ENCODE peak calls at places on chromosomes 11 and 22, in five cellular contexts. P is pons; T is HuH-7; K is aorta; F is stimulated activated CD8-positive, alpha-beta memory T cell treated with anti-CD3 and anti-CD28 coated beads, Interleukin-15, amount 100 ng/mL, for 48 hours. G is an unnamed sample.

GRCh38 chr22:39173787-39174497 is 21.5 kb upstream of the CBX7 start:
- DNase-seq in P (no peak), T (no peak), K (no peak), F (no peak), G (no peak)

GRCh38 chr11:119479685-119480275 is 56.8 kb upstream of the THY1 start:
- DNase-seq in P (no peak), T (peak; percentile 62), K (no peak), F (no peak), G (no peak)

GRCh38 chr11:39177678-39178077 is 2281.8 kb downstream of the LRRC4C start:
- DNase-seq in P (no peak), T (no peak), K (no peak), F (no peak), G (no peak)

GRCh38 chr11:17601206-17602075 is 54.4 kb downstream of the OTOG start:
- DNase-seq in P (no peak), T (no peak), K (peak; percentile 71), F (no peak), G (no peak)

GRCh38 chr11:43567396-43567975 is 113.1 kb upstream of the HSD17B12 start:
- DNase-seq in P (peak; percentile 58), T (peak; percentile 60), K (no peak), F (no peak), G (no peak)

GRCh38 chr11:103842795-103843194 is 193.6 kb upstream of the DDI1 start:
- DNase-seq in P (no peak), T (no peak), K (no peak), F (no peak), G (no peak)

GRCh38 chr11:47269829-47270305 is at the start of gene MADD:
- DNase-seq in P (peak; percentile 71), T (peak; percentile 88), K (peak; percentile 96), F (peak; percentile 90), G (peak; percentile 83)

GRCh38 chr11:101202614-101203013 is 73.0 kb upstream of the PGR start:
- DNase-seq in P (no peak), T (no peak), K (no peak), F (no peak), G (no peak)

GRCh38 chr22:45626198-45626651 is 45.4 kb upstream of the ATXN10 start:
- DNase-seq in P (no peak), T (no peak), K (peak; percentile 38), F (no peak), G (no peak)

GRCh38 chr11:62145261-62145871 is 21.6 kb downstream of the INCENP start:
- DNase-seq in P (no peak), T (no peak), K (peak; percentile 51), F (no peak), G (no peak)

GRCh38 chr22:19889951-19890350 is 35.3 kb upstream of the GNB1L start:
- DNase-seq in P (no peak), T (no peak), K (peak; percentile 63), F (no peak), G (no peak)

GRCh38 chr22:44424131-44424711 is 73.8 kb downstream of the RTL6 start:
- DNase-seq in P (no peak), T (no peak), K (no peak), F (no peak), G (no peak)

GRCh38 chr11:73478737-73479347 is 102.6 kb downstream of the RELT start:
- DNase-seq in P (peak; percentile 60), T (peak; percentile 38), K (no peak), F (no peak), G (no peak)

GRCh38 chr11:35334385-35335090 is 84.8 kb downstream of the SLC1A2 start:
- DNase-seq in P (no peak), T (no peak), K (no peak), F (no peak), G (no peak)

GRCh38 chr11:70481625-70482528 is 83.5 kb downstream of the CTTN start:
- DNase-seq in P (no peak), T (no peak), K (no peak), F (no peak), G (no peak)

GRCh38 chr22:49627217-49628181 is 200.2 kb downstream of the BRD1 start:
- DNase-seq in P (peak; percentile 12), T (no peak), K (peak; percentile 71), F (no peak), G (no peak)

GRCh38 chr11:114321621-114322257 is 25.5 kb downstream of the NNMT start:
- DNase-seq in P (no peak), T (no peak), K (peak; percentile 90), F (no peak), G (no peak)

G was measured in effector CD8-positive, alpha-beta T cell.